ENCODE peak calls at places on chromosomes 1 and 21, in ten cellular contexts. E is tibial artery; V is tibial nerve; P is cardiac fibroblast; J is stimulated activated CD8-positive, alpha-beta memory T cell treated with anti-CD3 and anti-CD28 coated beads, Interleukin-4, amount 100 ng/mL, for 4 hours; U is NCI-H2081; I is activated CD4-positive, alpha-beta memory T cell treated with anti-CD3 and anti-CD28 coated beads, Interleukin-2, amount 10 ng/mL, durations not matched to agents 7 days and 5 days; Y is activated T-helper 9 cell treated with anti-CD3 and anti-CD28 coated beads, Interleukin-2, amount 50 U/mL, for 16 hours; K is mucosa of gallbladder; M is AG20443. B is an unnamed sample.

GRCh38 chr21:37431243-37431642 is 64.7 kb downstream of the DYRK1A start:
- DNase-seq in E (no peak), V (no peak), P (no peak), J (no peak), U (no peak), I (no peak), Y (no peak), K (no peak), M (no peak), B (no peak)

GRCh38 chr1:193486671-193487229 is 300.3 kb upstream of the B3GALT2 start:
- DNase-seq in E (no peak), V (no peak), P (peak; percentile 36), J (no peak), U (no peak), I (no peak), Y (no peak), K (no peak), M (no peak), B (no peak)

GRCh38 chr1:234836045-234836681 is 226.2 kb upstream of the IRF2BP2 start:
- DNase-seq in E (no peak), V (no peak), P (no peak), J (no peak), U (no peak), I (no peak), Y (no peak), K (no peak), M (no peak), B (no peak)

GRCh38 chr1:178057131-178057765 is 36.7 kb upstream of the RASAL2 start:
- DNase-seq in E (no peak), V (no peak), P (peak; percentile 73), J (no peak), U (no peak), I (no peak), Y (no peak), K (no peak), M (no peak), B (no peak)

GRCh38 chr1:42913426-42914091 is 45.1 kb downstream of the SLC2A1 start:
- DNase-seq in E (peak; percentile 57), V (peak; percentile 89), P (peak; percentile 92), J (no peak), U (peak; percentile 69), I (peak; percentile 62), Y (no peak), K (peak; percentile 78), M (peak; percentile 79), B (peak; percentile 58)

GRCh38 chr1:84780000-84780716 is 89.9 kb upstream of the SSX2IP start:
- DNase-seq in E (no peak), V (no peak), P (peak; percentile 48), J (no peak), U (no peak), I (peak; percentile 26), Y (no peak), K (no peak), M (peak; percentile 42), B (no peak)

GRCh38 chr1:24720152-24720551 is 25.1 kb upstream of the CLIC4 start:
- DNase-seq in E (peak; percentile 94), V (peak; percentile 61), P (peak; percentile 97), J (no peak), U (no peak), I (no peak), Y (no peak), K (peak; percentile 61), M (peak; percentile 73), B (no peak)

GRCh38 chr1:48793863-48794262 is 17.2 kb upstream of the BEND5 start:
- DNase-seq in E (no peak), V (no peak), P (no peak), J (no peak), U (no peak), I (no peak), Y (no peak), K (no peak), M (no peak), B (no peak)